ENCODE peak calls at places on chromosomes 12 and 14, in nine cellular contexts. One of them, this sample, is unnamed.

GRCh38 chr14:100994082-100994481 is 90.6 kb upstream of the RTL1 start:
- DNase-seq in A549: peak
- DNase-seq in tibial nerve: no peak
- DNase-seq in CD8-positive, alpha-beta T cell: no peak
- DNase-seq in lower leg skin: no peak
- DNase-seq in pancreas: no peak
- DNase-seq in foreskin fibroblast: peak
- DNase-seq in heart right ventricle: no peak
- DNase-seq in NB4: no peak
- DNase-seq in this sample: no peak

GRCh38 chr14:99265571-99265970 is 6.4 kb downstream of the BCL11B start:
- DNase-seq in A549: no peak
- DNase-seq in tibial nerve: no peak
- DNase-seq in CD8-positive, alpha-beta T cell: no peak
- DNase-seq in lower leg skin: no peak
- DNase-seq in pancreas: no peak
- DNase-seq in foreskin fibroblast: no peak
- DNase-seq in heart right ventricle: no peak
- DNase-seq in NB4: no peak
- DNase-seq in this sample: no peak

GRCh38 chr12:61554268-61555008 is 705.8 kb upstream of the USP15 start:
- DNase-seq in A549: no peak
- DNase-seq in tibial nerve: no peak
- DNase-seq in CD8-positive, alpha-beta T cell: no peak
- DNase-seq in lower leg skin: no peak
- DNase-seq in pancreas: no peak
- DNase-seq in foreskin fibroblast: no peak
- DNase-seq in heart right ventricle: no peak
- DNase-seq in NB4: no peak
- DNase-seq in this sample: no peak

GRCh38 chr14:93712838-93713724 is 75.2 kb downstream of the PRIMA1 start:
- DNase-seq in A549: no peak
- DNase-seq in tibial nerve: no peak
- DNase-seq in CD8-positive, alpha-beta T cell: no peak
- DNase-seq in lower leg skin: no peak
- DNase-seq in pancreas: no peak
- DNase-seq in foreskin fibroblast: no peak
- DNase-seq in heart right ventricle: no peak
- DNase-seq in NB4: no peak
- DNase-seq in this sample: no peak

GRCh38 chr14:61107148-61107641 is 126.2 kb downstream of the SLC38A6 start:
- DNase-seq in A549: no peak
- DNase-seq in tibial nerve: peak
- DNase-seq in CD8-positive, alpha-beta T cell: no peak
- DNase-seq in lower leg skin: no peak
- DNase-seq in pancreas: no peak
- DNase-seq in foreskin fibroblast: peak
- DNase-seq in heart right ventricle: peak
- DNase-seq in NB4: no peak
- DNase-seq in this sample: no peak

GRCh38 chr12:109723311-109723791 is 9.7 kb downstream of the FAM222A start:
- DNase-seq in A549: no peak
- DNase-seq in tibial nerve: no peak
- DNase-seq in CD8-positive, alpha-beta T cell: no peak
- DNase-seq in lower leg skin: no peak
- DNase-seq in pancreas: peak
- DNase-seq in foreskin fibroblast: no peak
- DNase-seq in heart right ventricle: peak
- DNase-seq in NB4: no peak
- DNase-seq in this sample: no peak

GRCh38 chr12:76627346-76628135 is 68.0 kb upstream of the OSBPL8 start:
- DNase-seq in A549: no peak
- DNase-seq in tibial nerve: no peak
- DNase-seq in CD8-positive, alpha-beta T cell: no peak
- DNase-seq in lower leg skin: no peak
- DNase-seq in pancreas: no peak
- DNase-seq in foreskin fibroblast: no peak
- DNase-seq in heart right ventricle: no peak
- DNase-seq in NB4: no peak
- DNase-seq in this sample: no peak

GRCh38 chr14:73125746-73126145 is 10.6 kb upstream of the PSEN1 start:
- DNase-seq in A549: no peak
- DNase-seq in tibial nerve: no peak
- DNase-seq in CD8-positive, alpha-beta T cell: no peak
- DNase-seq in lower leg skin: no peak
- DNase-seq in pancreas: no peak
- DNase-seq in foreskin fibroblast: no peak
- DNase-seq in heart right ventricle: no peak
- DNase-seq in NB4: no peak
- DNase-seq in this sample: no peak

GRCh38 chr12:77766224-77766623 is 64.5 kb upstream of the NAV3 start:
- DNase-seq in A549: no peak
- DNase-seq in tibial nerve: no peak
- DNase-seq in CD8-positive, alpha-beta T cell: no peak
- DNase-seq in lower leg skin: no peak
- DNase-seq in pancreas: no peak
- DNase-seq in foreskin fibroblast: no peak
- DNase-seq in heart right ventricle: no peak
- DNase-seq in NB4: no peak
- DNase-seq in this sample: no peak

GRCh38 chr12:3417937-3418336 is 73.1 kb upstream of the PRMT8 start:
- DNase-seq in A549: no peak
- DNase-seq in tibial nerve: no peak
- DNase-seq in CD8-positive, alpha-beta T cell: no peak
- DNase-seq in lower leg skin: no peak
- DNase-seq in pancreas: no peak
- DNase-seq in foreskin fibroblast: no peak
- DNase-seq in heart right ventricle: no peak
- DNase-seq in NB4: no peak
- DNase-seq in this sample: no peak

GRCh38 chr12:87303396-87304012 is 725.7 kb downstream of the C12orf50 start:
- DNase-seq in A549: no peak
- DNase-seq in tibial nerve: no peak
- DNase-seq in CD8-positive, alpha-beta T cell: no peak
- DNase-seq in lower leg skin: no peak
- DNase-seq in pancreas: no peak
- DNase-seq in foreskin fibroblast: no peak
- DNase-seq in heart right ventricle: no peak
- DNase-seq in NB4: no peak
- DNase-seq in this sample: no peak

GRCh38 chr12:88218293-88218692 is 76.2 kb downstream of the TMTC3 start:
- DNase-seq in A549: no peak
- DNase-seq in tibial nerve: no peak
- DNase-seq in CD8-positive, alpha-beta T cell: no peak
- DNase-seq in lower leg skin: no peak
- DNase-seq in pancreas: no peak
- DNase-seq in foreskin fibroblast: no peak
- DNase-seq in heart right ventricle: no peak
- DNase-seq in NB4: no peak
- DNase-seq in this sample: no peak

GRCh38 chr12:88781909-88782308 is 201.6 kb upstream of the KITLG start:
- DNase-seq in A549: no peak
- DNase-seq in tibial nerve: no peak
- DNase-seq in CD8-positive, alpha-beta T cell: no peak
- DNase-seq in lower leg skin: no peak
- DNase-seq in pancreas: no peak
- DNase-seq in foreskin fibroblast: peak
- DNase-seq in heart right ventricle: no peak
- DNase-seq in NB4: no peak
- DNase-seq in this sample: no peak

GRCh38 chr12:82326905-82327503 is 31.2 kb downstream of the CCDC59 start:
- DNase-seq in A549: peak
- DNase-seq in tibial nerve: no peak
- DNase-seq in CD8-positive, alpha-beta T cell: no peak
- DNase-seq in lower leg skin: no peak
- DNase-seq in pancreas: no peak
- DNase-seq in foreskin fibroblast: peak
- DNase-seq in heart right ventricle: no peak
- DNase-seq in NB4: peak
- DNase-seq in this sample: no peak

GRCh38 chr14:32426028-32426427 is 96.9 kb downstream of the AKAP6 start:
- DNase-seq in A549: no peak
- DNase-seq in tibial nerve: no peak
- DNase-seq in CD8-positive, alpha-beta T cell: no peak
- DNase-seq in lower leg skin: no peak
- DNase-seq in pancreas: no peak
- DNase-seq in foreskin fibroblast: no peak
- DNase-seq in heart right ventricle: no peak
- DNase-seq in NB4: no peak
- DNase-seq in this sample: no peak

GRCh38 chr14:56176530-56176929 is 58.3 kb downstream of the PELI2 start:
- DNase-seq in A549: no peak
- DNase-seq in tibial nerve: no peak
- DNase-seq in CD8-positive, alpha-beta T cell: no peak
- DNase-seq in lower leg skin: no peak
- DNase-seq in pancreas: no peak
- DNase-seq in foreskin fibroblast: no peak
- DNase-seq in heart right ventricle: no peak
- DNase-seq in NB4: no peak
- DNase-seq in this sample: no peak

GRCh38 chr12:124940393-124941169 is 26.1 kb upstream of the UBC start:
- DNase-seq in A549: peak
- DNase-seq in tibial nerve: peak
- DNase-seq in CD8-positive, alpha-beta T cell: peak
- DNase-seq in lower leg skin: peak
- DNase-seq in pancreas: peak
- DNase-seq in foreskin fibroblast: peak
- DNase-seq in heart right ventricle: peak
- DNase-seq in NB4: peak
- DNase-seq in this sample: peak

GRCh38 chr14:72948481-72949138 is 22.3 kb downstream of the DCAF4 start:
- DNase-seq in A549: peak
- DNase-seq in tibial nerve: peak
- DNase-seq in CD8-positive, alpha-beta T cell: peak
- DNase-seq in lower leg skin: peak
- DNase-seq in pancreas: peak
- DNase-seq in foreskin fibroblast: peak
- DNase-seq in heart right ventricle: peak
- DNase-seq in NB4: peak
- DNase-seq in this sample: no peak

GRCh38 chr14:95679995-95680735 is 6.1 kb upstream of the TCL1B start:
- DNase-seq in A549: peak
- DNase-seq in tibial nerve: no peak
- DNase-seq in CD8-positive, alpha-beta T cell: no peak
- DNase-seq in lower leg skin: no peak
- DNase-seq in pancreas: peak
- DNase-seq in foreskin fibroblast: no peak
- DNase-seq in heart right ventricle: no peak
- DNase-seq in NB4: no peak
- DNase-seq in this sample: no peak
- TF ChIP-seq CTCF in A549: no peak
- TF ChIP-seq CTCF in tibial nerve: no peak
- TF ChIP-seq CTCF in CD8-positive, alpha-beta T cell: no peak
- TF ChIP-seq CTCF in lower leg skin: no peak
- TF ChIP-seq CTCF in pancreas: no peak
- TF ChIP-seq CTCF in foreskin fibroblast: no peak
- TF ChIP-seq CTCF in heart right ventricle: no peak
- TF ChIP-seq CTCF in NB4: no peak
- TF ChIP-seq CTCF in this sample: peak

DNA sequence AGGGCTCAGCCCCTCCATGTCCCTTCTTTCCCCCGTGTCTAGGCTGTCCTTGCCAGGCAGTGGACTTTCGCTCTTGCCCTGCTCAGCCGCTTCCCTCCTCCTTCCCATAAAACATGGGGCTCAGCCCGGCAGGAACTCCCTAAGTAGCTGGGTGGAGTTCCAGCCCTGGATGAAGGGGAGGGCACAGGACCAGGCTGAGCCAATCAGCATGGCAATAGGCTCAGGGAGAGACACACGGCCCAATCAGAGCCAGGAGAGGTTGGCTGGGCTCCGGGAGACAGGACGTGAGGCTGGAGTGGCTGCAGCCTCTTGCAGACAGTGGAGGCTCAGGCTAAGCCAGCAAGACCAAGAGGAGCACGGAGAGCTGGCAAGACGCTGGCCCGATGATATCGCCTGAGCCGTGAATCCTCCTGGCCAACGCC is 54.3 kb downstream of the GALNT9 start:
- DNase-seq in A549: peak
- DNase-seq in tibial nerve: no peak
- DNase-seq in CD8-positive, alpha-beta T cell: no peak
- DNase-seq in lower leg skin: no peak
- DNase-seq in pancreas: no peak
- DNase-seq in foreskin fibroblast: peak
- DNase-seq in heart right ventricle: no peak
- DNase-seq in NB4: peak
- DNase-seq in this sample: no peak
- H3K4me3 ChIP-seq in A549: no peak
- H3K4me3 ChIP-seq in tibial nerve: no peak
- H3K4me3 ChIP-seq in CD8-positive, alpha-beta T cell: no peak
- H3K4me3 ChIP-seq in lower leg skin: no peak
- H3K4me3 ChIP-seq in pancreas: no peak
- H3K4me3 ChIP-seq in foreskin fibroblast: no peak
- H3K4me3 ChIP-seq in heart right ventricle: no peak
- H3K4me3 ChIP-seq in NB4: no peak
- H3K4me3 ChIP-seq in this sample: no peak

GRCh38 chr12:15323530-15323929 is 1.2 kb downstream of the PTPRO start:
- DNase-seq in A549: no peak
- DNase-seq in tibial nerve: no peak
- DNase-seq in CD8-positive, alpha-beta T cell: no peak
- DNase-seq in lower leg skin: no peak
- DNase-seq in pancreas: no peak
- DNase-seq in foreskin fibroblast: no peak
- DNase-seq in heart right ventricle: no peak
- DNase-seq in NB4: no peak
- DNase-seq in this sample: no peak

GRCh38 chr12:15322164-15323054 is at the start of gene PTPRO:
- DNase-seq in A549: peak
- DNase-seq in tibial nerve: no peak
- DNase-seq in CD8-positive, alpha-beta T cell: no peak
- DNase-seq in lower leg skin: no peak
- DNase-seq in pancreas: peak
- DNase-seq in foreskin fibroblast: peak
- DNase-seq in heart right ventricle: no peak
- DNase-seq in NB4: no peak
- DNase-seq in this sample: no peak

DNA sequence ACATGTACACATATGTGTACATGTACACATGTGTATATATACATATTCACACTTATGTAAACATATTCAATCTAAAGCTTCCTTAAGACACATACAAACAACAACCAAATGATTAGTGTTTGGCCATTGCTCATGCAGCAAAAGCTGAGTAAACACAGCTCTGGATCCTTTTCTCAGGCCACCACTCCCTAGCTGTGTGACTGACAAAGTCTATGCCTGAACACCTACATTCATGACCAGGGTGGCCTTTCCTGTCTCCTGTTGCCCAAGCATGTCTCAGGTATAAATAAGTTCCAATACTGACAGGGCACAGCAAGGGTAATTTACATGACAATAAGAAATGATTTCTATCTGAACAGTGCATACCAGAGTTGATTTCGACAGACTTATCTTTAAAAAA is 1.4 kb upstream of the PTPRO start:
- DNase-seq in A549: no peak
- DNase-seq in tibial nerve: no peak
- DNase-seq in CD8-positive, alpha-beta T cell: no peak
- DNase-seq in lower leg skin: no peak
- DNase-seq in pancreas: no peak
- DNase-seq in foreskin fibroblast: no peak
- DNase-seq in heart right ventricle: no peak
- DNase-seq in NB4: no peak
- DNase-seq in this sample: no peak
- TF ChIP-seq CTCF in A549: no peak
- TF ChIP-seq CTCF in tibial nerve: no peak
- TF ChIP-seq CTCF in CD8-positive, alpha-beta T cell: no peak
- TF ChIP-seq CTCF in lower leg skin: no peak
- TF ChIP-seq CTCF in pancreas: no peak
- TF ChIP-seq CTCF in foreskin fibroblast: no peak
- TF ChIP-seq CTCF in heart right ventricle: no peak
- TF ChIP-seq CTCF in NB4: no peak
- TF ChIP-seq CTCF in this sample: no peak

GRCh38 chr12:70606001-70606400 is 31.2 kb downstream of the PTPRB start:
- DNase-seq in A549: no peak
- DNase-seq in tibial nerve: no peak
- DNase-seq in CD8-positive, alpha-beta T cell: no peak
- DNase-seq in lower leg skin: no peak
- DNase-seq in pancreas: no peak
- DNase-seq in foreskin fibroblast: peak
- DNase-seq in heart right ventricle: no peak
- DNase-seq in NB4: no peak
- DNase-seq in this sample: no peak
- H3K4me3 ChIP-seq in A549: no peak
- H3K4me3 ChIP-seq in tibial nerve: no peak
- H3K4me3 ChIP-seq in CD8-positive, alpha-beta T cell: no peak
- H3K4me3 ChIP-seq in lower leg skin: no peak
- H3K4me3 ChIP-seq in pancreas: no peak
- H3K4me3 ChIP-seq in foreskin fibroblast: no peak
- H3K4me3 ChIP-seq in heart right ventricle: peak
- H3K4me3 ChIP-seq in NB4: no peak
- H3K4me3 ChIP-seq in this sample: no peak

This sample was measured in GM12864.